ENCODE peak calls at places on chromosomes 6 and 20, in seven cellular contexts. S is gastrocnemius medialis, F is bronchial epithelial cell, B is SK-N-MC, A is neuronal stem cell, U is heart right ventricle, L is cardiac fibroblast. E is an unnamed sample.

GRCh38 chr20:64080013-64080812 is at the start of gene OPRL1:
- DNase-seq in S (peak), F (no peak), B (no peak), A (no peak), U (no peak), L (no peak), E (no peak)

GRCh38 chr6:145151624-145152023 is 583.7 kb downstream of the EPM2A start:
- DNase-seq in S (no peak), F (no peak), B (no peak), A (no peak), U (no peak), L (no peak), E (peak)

GRCh38 chr6:40054602-40055001 is 120.3 kb upstream of the MOCS1 start:
- DNase-seq in S (no peak), F (peak), B (no peak), A (no peak), U (no peak), L (no peak), E (no peak)

GRCh38 chr6:117174835-117175360 is 90.5 kb upstream of the VGLL2 start:
- DNase-seq in S (no peak), F (peak), B (no peak), A (no peak), U (no peak), L (no peak), E (no peak)

GRCh38 chr20:12698817-12699216 is 310.0 kb upstream of the SPTLC3 start:
- DNase-seq in S (no peak), F (no peak), B (no peak), A (no peak), U (no peak), L (no peak), E (no peak)

GRCh38 chr6:11653028-11653583 is 115.6 kb downstream of the TMEM170B start:
- DNase-seq in S (no peak), F (peak), B (no peak), A (no peak), U (peak), L (peak), E (peak)

GRCh38 chr6:82842721-82843120 is 222.9 kb downstream of the UBE3D start:
- DNase-seq in S (no peak), F (no peak), B (no peak), A (no peak), U (no peak), L (peak), E (peak)

GRCh38 chr6:30752164-30752927 is 8.0 kb upstream of the IER3 start:
- DNase-seq in S (peak), F (peak), B (peak), A (no peak), U (peak), L (peak), E (peak)

GRCh38 chr6:12119085-12119588 is 107.0 kb downstream of the HIVEP1 start:
- DNase-seq in S (no peak), F (no peak), B (no peak), A (no peak), U (no peak), L (no peak), E (no peak)

GRCh38 chr20:62197321-62197720 is 14.5 kb downstream of the MTG2 start:
- DNase-seq in S (no peak), F (no peak), B (no peak), A (no peak), U (no peak), L (no peak), E (no peak)

GRCh38 chr6:56949261-56949660 is 5.6 kb upstream of the BEND6 start:
- DNase-seq in S (no peak), F (no peak), B (no peak), A (no peak), U (no peak), L (peak), E (no peak)

GRCh38 chr6:111559193-111560097 is 46.2 kb downstream of the TRAF3IP2 start:
- DNase-seq in S (no peak), F (no peak), B (no peak), A (no peak), U (no peak), L (no peak), E (peak)
- H3K4me3 ChIP-seq in S (no peak), F (no peak), B (no peak), A (no peak), U (no peak), L (no peak), E (no peak)

GRCh38 chr6:158083687-158084325 is 84.3 kb downstream of the SERAC1 start:
- DNase-seq in S (no peak), F (peak), B (no peak), A (no peak), U (no peak), L (peak), E (no peak)

GRCh38 chr6:158085261-158086053 is 82.6 kb downstream of the SERAC1 start:
- DNase-seq in S (no peak), F (no peak), B (no peak), A (no peak), U (no peak), L (no peak), E (no peak)

GRCh38 chr6:158086706-158087518 is 81.2 kb downstream of the SERAC1 start:
- DNase-seq in S (no peak), F (no peak), B (peak), A (no peak), U (peak), L (no peak), E (no peak)

GRCh38 chr6:158087519-158087867 is 80.6 kb downstream of the SERAC1 start:
- DNase-seq in S (no peak), F (no peak), B (no peak), A (no peak), U (no peak), L (no peak), E (no peak)

DNA sequence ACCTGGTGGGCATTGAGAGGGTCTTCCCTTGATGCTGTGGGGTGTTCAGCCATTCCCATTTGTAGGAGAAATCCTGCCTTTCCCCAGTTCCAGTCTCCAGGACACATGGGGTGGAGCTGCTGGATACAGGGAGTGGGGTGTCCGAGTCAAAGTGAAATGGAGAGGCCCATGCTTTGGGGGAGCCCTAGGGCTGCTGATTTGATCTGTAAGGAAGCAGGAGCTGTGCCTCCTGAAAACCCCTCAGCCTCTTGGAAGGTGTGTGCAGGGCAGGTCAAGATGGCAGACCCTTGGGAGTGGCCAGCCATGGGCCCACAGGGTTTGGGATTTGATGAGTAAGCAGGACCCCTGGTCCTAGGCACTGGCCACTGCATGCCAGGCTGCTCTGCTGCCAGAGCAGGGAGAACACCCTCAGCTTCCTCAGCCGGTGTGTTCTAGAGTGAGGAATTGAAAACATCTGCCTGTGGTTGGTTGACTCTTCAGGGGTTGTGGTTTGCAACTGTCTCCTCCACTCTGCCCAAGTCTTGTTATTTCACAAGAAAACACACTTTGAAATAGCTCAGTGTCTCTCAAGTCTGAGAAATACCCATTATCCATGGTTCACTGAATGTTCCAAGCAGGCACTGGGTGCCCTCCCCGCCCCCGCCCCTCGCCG is 81.9 kb downstream of the SERAC1 start:
- DNase-seq in S (no peak), F (no peak), B (peak), A (no peak), U (no peak), L (peak), E (peak)
- H3K4me3 ChIP-seq in S (no peak), F (no peak), B (peak), A (no peak), U (peak), L (no peak), E (no peak)

DNA sequence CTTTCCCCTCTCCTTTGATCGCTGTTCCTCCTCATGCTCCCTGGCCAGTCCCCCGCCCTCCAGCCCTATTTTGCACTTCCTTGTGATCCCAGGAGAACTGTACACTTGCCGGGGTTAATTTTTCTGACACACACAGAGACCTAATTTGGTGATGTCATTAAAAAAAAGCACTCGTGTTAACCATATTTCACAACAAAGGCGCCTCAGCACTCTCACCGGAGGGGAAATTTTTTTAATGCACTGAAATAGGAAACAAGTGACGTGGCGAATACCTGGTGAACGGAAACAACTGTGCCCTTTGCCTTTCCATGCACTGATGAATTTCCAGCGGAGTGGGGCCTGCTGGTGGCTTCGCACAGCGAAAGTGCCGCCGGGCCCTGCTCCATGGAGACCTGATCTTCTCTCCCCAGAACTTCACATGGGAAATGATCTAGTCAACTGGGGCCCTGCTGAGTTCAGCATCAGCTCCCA is 53.9 kb upstream of the TAGAP start:
- DNase-seq in S (no peak), F (peak), B (no peak), A (no peak), U (no peak), L (no peak), E (no peak)
- H3K4me3 ChIP-seq in S (no peak), F (no peak), B (no peak), A (no peak), U (no peak), L (no peak), E (no peak)

DNA sequence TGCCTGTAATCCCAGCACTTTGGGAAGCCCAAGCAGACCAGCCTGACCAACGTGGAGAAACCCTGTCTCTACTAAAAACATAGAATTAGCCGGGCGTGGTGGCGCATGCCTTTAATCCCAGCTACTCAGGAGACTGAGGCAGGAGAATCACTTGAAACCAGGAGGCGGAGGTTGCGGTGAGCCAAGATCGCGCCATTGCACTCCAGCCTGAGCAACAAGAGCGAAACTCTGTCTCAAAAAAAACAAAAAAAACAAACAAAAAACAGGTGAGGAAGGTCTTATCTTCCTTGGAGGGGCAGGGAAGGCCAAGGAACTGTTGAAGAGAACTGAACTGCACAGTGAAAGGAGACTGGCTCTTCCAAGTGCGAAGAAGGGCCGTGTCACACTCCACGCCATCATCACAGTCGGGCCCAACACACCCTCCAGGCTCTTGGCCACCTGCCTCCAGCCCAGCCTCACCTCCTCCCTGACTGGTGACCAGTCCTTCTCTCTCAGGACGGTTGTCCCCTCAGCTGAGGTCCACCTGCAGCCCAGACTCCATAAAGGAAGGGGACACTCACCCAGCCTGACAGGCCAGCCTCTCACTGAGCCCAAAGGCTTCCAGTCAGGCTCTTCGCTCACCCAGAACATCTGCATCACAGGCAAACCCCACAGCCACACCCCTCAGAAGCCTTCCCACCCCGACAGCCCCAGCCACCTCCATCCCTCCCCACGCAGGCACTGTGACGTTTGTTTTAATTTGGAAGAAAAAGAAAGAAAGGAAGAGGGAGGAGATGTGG is 4.1 kb downstream of the ZC3H12D start:
- DNase-seq in S (no peak), F (no peak), B (no peak), A (no peak), U (no peak), L (no peak), E (no peak)
- H3K4me3 ChIP-seq in S (no peak), F (no peak), B (no peak), A (no peak), U (peak), L (no peak), E (no peak)

DNA sequence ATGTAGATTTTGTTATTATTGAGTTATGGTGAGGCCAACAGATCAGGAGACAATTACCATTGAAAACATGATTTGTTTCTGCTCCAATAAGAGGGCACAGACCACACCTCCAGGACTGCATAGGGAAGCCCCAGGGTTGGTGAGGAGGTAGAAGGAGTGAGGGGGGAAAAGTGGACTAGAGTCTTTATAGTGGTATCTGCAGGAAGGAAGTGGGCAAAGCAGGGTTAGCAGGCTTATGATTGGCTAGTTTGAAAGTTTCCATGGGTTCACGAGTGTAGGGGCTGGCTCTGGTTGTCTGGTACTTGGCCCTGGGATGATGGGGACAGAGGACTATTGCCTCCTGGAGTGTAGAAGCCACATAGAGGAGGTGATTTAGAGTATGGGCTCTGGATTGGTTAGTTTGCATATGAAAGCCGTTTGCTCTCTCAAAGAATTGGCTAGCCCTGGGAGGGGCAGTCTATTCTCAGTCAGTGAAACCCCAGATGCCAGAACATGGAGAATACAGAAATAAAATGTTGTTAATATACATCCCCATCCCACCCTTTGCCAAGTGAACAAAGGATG is 156.6 kb downstream of the KLHL32 start:
- DNase-seq in S (no peak), F (no peak), B (no peak), A (no peak), U (no peak), L (no peak), E (no peak)
- H3K4me3 ChIP-seq in S (no peak), F (no peak), B (no peak), A (no peak), U (no peak), L (no peak), E (no peak)

GRCh38 chr20:58392286-58392685 is 3.3 kb downstream of the VAPB start:
- DNase-seq in S (no peak), F (no peak), B (no peak), A (no peak), U (no peak), L (no peak), E (no peak)

GRCh38 chr20:58388882-58389323 is at the start of gene VAPB:
- DNase-seq in S (peak), F (peak), B (peak), A (peak), U (peak), L (peak), E (peak)

GRCh38 chr20:58389324-58389967 is 417 bp downstream of the VAPB start:
- DNase-seq in S (peak), F (no peak), B (no peak), A (no peak), U (peak), L (peak), E (no peak)

GRCh38 chr20:58389968-58390658 is 1.1 kb downstream of the VAPB start:
- DNase-seq in S (no peak), F (no peak), B (no peak), A (no peak), U (no peak), L (no peak), E (no peak)

DNA sequence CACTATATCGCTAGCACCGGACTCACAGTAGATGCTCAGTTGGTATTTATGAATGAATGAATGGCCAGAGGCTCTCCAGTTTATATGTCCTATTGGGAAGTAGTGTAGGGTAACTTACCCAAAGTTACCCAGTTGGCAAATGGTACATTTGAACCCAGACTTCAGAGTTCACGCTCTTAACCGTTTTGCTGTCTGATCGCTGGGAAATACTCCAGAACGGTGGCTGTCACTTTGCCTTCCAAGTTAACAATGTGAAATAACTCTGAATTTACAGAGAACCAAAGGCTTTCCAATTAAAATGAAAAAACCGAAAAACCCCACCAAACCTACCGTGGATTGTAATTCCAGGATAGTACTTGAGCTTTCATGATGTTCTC is 1.6 kb downstream of the VAPB start:
- DNase-seq in S (no peak), F (no peak), B (no peak), A (no peak), U (no peak), L (no peak), E (no peak)
- H3K4me3 ChIP-seq in S (peak), F (no peak), B (peak), A (no peak), U (peak), L (peak), E (peak)